ENCODE peak calls at places on chromosomes 11 and 22, in six cellular contexts. K is stimulated activated CD4-positive, alpha-beta T cell treated with anti-CD3 and anti-CD28 coated beads, Interleukin-1b, Interleukin-23, amount 100 ng/mL, for 1 hour; Q is COR-L47; M is progenitor cell of endocrine pancreas; F is IMR-90; Z is neuronal stem cell. O is an unnamed sample.

GRCh38 chr22:29855611-29856181 is 17.6 kb upstream of the ASCC2 start:
- DNase-seq in K (no peak), Q (no peak), M (no peak), F (no peak), Z (no peak), O (no peak)

GRCh38 chr22:41862530-41863266 is 29.8 kb downstream of the SREBF2 start:
- DNase-seq in K (no peak), Q (no peak), M (no peak), F (peak; percentile 25), Z (no peak), O (no peak)

GRCh38 chr11:34525887-34526657 is 12.5 kb upstream of the ELF5 start:
- DNase-seq in K (no peak), Q (no peak), M (no peak), F (no peak), Z (no peak), O (no peak)

GRCh38 chr22:22520020-22520656 is at the start of gene ZNF280A:
- DNase-seq in K (no peak), Q (no peak), M (no peak), F (no peak), Z (no peak), O (peak; percentile 7)

GRCh38 chr22:23073506-23074229 is 3.3 kb downstream of the GNAZ start:
- DNase-seq in K (no peak), Q (no peak), M (no peak), F (no peak), Z (no peak), O (no peak)

GRCh38 chr11:119983240-119983732 is 154.6 kb downstream of the TRIM29 start:
- DNase-seq in K (no peak), Q (no peak), M (no peak), F (no peak), Z (no peak), O (no peak)

GRCh38 chr22:17120711-17121234 is 387 bp downstream of the TMEM121B start:
- DNase-seq in K (no peak), Q (no peak), M (no peak), F (no peak), Z (peak; percentile 59), O (no peak)

GRCh38 chr11:8814209-8814922 is 96.6 kb upstream of the AKIP1 start:
- DNase-seq in K (no peak), Q (no peak), M (no peak), F (no peak), Z (no peak), O (no peak)

GRCh38 chr22:40922484-40923303 is 28.5 kb upstream of the RBX1 start:
- DNase-seq in K (no peak), Q (peak; percentile 55), M (no peak), F (peak; percentile 72), Z (peak; percentile 42), O (no peak)

GRCh38 chr11:57913713-57914704 is 109.7 kb upstream of the OR9Q1 start:
- DNase-seq in K (no peak), Q (no peak), M (no peak), F (no peak), Z (no peak), O (no peak)

GRCh38 chr22:26648761-26649363 is 8.5 kb upstream of the MIAT start:
- DNase-seq in K (no peak), Q (peak; percentile 32), M (no peak), F (no peak), Z (no peak), O (no peak)

GRCh38 chr11:46625406-46625805 is 8.1 kb downstream of the ATG13 start:
- DNase-seq in K (no peak), Q (no peak), M (no peak), F (no peak), Z (no peak), O (no peak)